ENCODE peak calls at places on chromosomes 13 and 19, in six cellular contexts. Z is RWPE1, R is NCI-H2081 treated with DMSO at 0.1 percent for 48 hours, X is heart right ventricle, B is kidney tubule cell, I is D341Med. G is an unnamed sample.

GRCh38 chr19:46068345-46069258 is 27.8 kb upstream of the IGFL4 start:
- DNase-seq in Z (peak; percentile 94), R (no peak), X (no peak), B (peak; percentile 66), I (no peak), G (peak; percentile 94)

GRCh38 chr13:41995946-41996345 is 35.0 kb upstream of the VWA8 start:
- DNase-seq in Z (no peak), R (no peak), X (no peak), B (peak; percentile 84), I (no peak), G (peak; percentile 37)

GRCh38 chr13:114100446-114101320 is 31.7 kb downstream of the RASA3 start:
- DNase-seq in Z (no peak), R (no peak), X (no peak), B (no peak), I (no peak), G (no peak)

GRCh38 chr19:38917921-38918491 is 6.0 kb upstream of the CCER2 start:
- DNase-seq in Z (peak; percentile 30), R (no peak), X (no peak), B (peak; percentile 19), I (peak; percentile 67), G (no peak)

GRCh38 chr13:94968040-94968756 is 255.9 kb upstream of the SOX21 start:
- DNase-seq in Z (no peak), R (no peak), X (no peak), B (no peak), I (peak; percentile 70), G (no peak)

GRCh38 chr13:49240017-49240416 is 7.7 kb upstream of the CDADC1 start:
- DNase-seq in Z (peak; percentile 23), R (no peak), X (no peak), B (peak; percentile 34), I (peak; percentile 57), G (peak; percentile 28)

GRCh38 chr13:32159147-32159869 is 127.7 kb downstream of the FRY start:
- DNase-seq in Z (no peak), R (no peak), X (peak; percentile 69), B (no peak), I (no peak), G (no peak)

GRCh38 chr13:47175172-47175806 is 278.4 kb upstream of the HTR2A start:
- DNase-seq in Z (no peak), R (no peak), X (no peak), B (peak; percentile 68), I (no peak), G (peak; percentile 81)

GRCh38 chr19:38663957-38664502 is 16.6 kb downstream of the ACTN4 start:
- DNase-seq in Z (no peak), R (no peak), X (peak; percentile 65), B (no peak), I (no peak), G (no peak)

G was measured in foreskin keratinocyte.